ENCODE peak calls at places on chromosomes 12 and 14, in four cellular contexts. M is HepG2, R is GM12878, K is HCT116. I is an unnamed sample.

GRCh38 chr14:80211143-80212024 is at the start of gene DIO2:
- DNase-seq in M (no peak), R (no peak), K (no peak), I (no peak)

GRCh38 chr14:69501362-69501964 is 16.9 kb downstream of the PLEKHD1 start:
- DNase-seq in M (no peak), R (no peak), K (no peak), I (no peak)

GRCh38 chr14:96588410-96589249 is 86.4 kb downstream of the PAPOLA start:
- DNase-seq in M (no peak), R (no peak), K (no peak), I (no peak)

GRCh38 chr14:95953111-95953724 is 76.6 kb downstream of the TUNAR start:
- DNase-seq in M (no peak), R (no peak), K (no peak), I (peak; percentile 2)

GRCh38 chr14:100325231-100325632 is 2.1 kb downstream of the SLC25A47 start:
- DNase-seq in M (no peak), R (no peak), K (no peak), I (no peak)

GRCh38 chr14:91911474-91912032 is 35.9 kb downstream of the FBLN5 start:
- DNase-seq in M (peak; percentile 47), R (peak; percentile 13), K (peak; percentile 40), I (peak; percentile 14)

GRCh38 chr12:44847888-44848770 is 28.0 kb downstream of the NELL2 start:
- DNase-seq in M (no peak), R (peak; percentile 40), K (no peak), I (no peak)

GRCh38 chr12:93699271-93700141 is 22.3 kb downstream of the CRADD start:
- DNase-seq in M (peak; percentile 71), R (no peak), K (no peak), I (no peak)

GRCh38 chr12:99983721-99984258 is 946 bp downstream of the ANKS1B start:
- DNase-seq in M (no peak), R (no peak), K (no peak), I (no peak)

GRCh38 chr14:68527329-68527851 is 265.5 kb downstream of the ZFP36L1 start:
- DNase-seq in M (no peak), R (no peak), K (no peak), I (no peak)

GRCh38 chr12:105235747-105236476 is at the start of gene APPL2:
- DNase-seq in M (peak; percentile 83), R (peak; percentile 24), K (peak; percentile 63), I (peak; percentile 3)

GRCh38 chr14:99191663-99192621 is 80.1 kb downstream of the BCL11B start:
- DNase-seq in M (no peak), R (no peak), K (no peak), I (no peak)

GRCh38 chr14:68753696-68754095 is 39.2 kb downstream of the ZFP36L1 start:
- DNase-seq in M (no peak), R (no peak), K (no peak), I (peak; percentile 5)

GRCh38 chr12:97396989-97397388 is 65.6 kb upstream of the RMST start:
- DNase-seq in M (no peak), R (no peak), K (no peak), I (no peak)

GRCh38 chr14:100891051-100891450 is 12.5 kb downstream of the RTL1 start:
- DNase-seq in M (no peak), R (no peak), K (no peak), I (no peak)

GRCh38 chr14:55807059-55807499 is 227.1 kb downstream of the KTN1 start:
- DNase-seq in M (peak; percentile 28), R (no peak), K (peak; percentile 70), I (no peak)

GRCh38 chr14:49892301-49892635 is 614 bp upstream of the ARF6 start:
- DNase-seq in M (peak; percentile 80), R (peak; percentile 60), K (no peak), I (no peak)

GRCh38 chr14:105776924-105777323 is 250.5 kb downstream of the TMEM121 start:
- DNase-seq in M (no peak), R (no peak), K (no peak), I (no peak)

GRCh38 chr14:33958616-33959226 is 7.8 kb upstream of the EGLN3 start:
- DNase-seq in M (no peak), R (no peak), K (no peak), I (no peak)

GRCh38 chr12:49027846-49028245 is 9.3 kb upstream of the PRKAG1 start:
- DNase-seq in M (no peak), R (no peak), K (no peak), I (no peak)

GRCh38 chr14:54708982-54709381 is 142.1 kb downstream of the SAMD4A start:
- DNase-seq in M (no peak), R (no peak), K (no peak), I (no peak)

GRCh38 chr14:68695326-68695768 is 97.5 kb downstream of the ZFP36L1 start:
- DNase-seq in M (peak; percentile 43), R (peak; percentile 80), K (peak; percentile 91), I (no peak)

GRCh38 chr14:93301821-93302447 is 30.9 kb downstream of the BTBD7 start:
- DNase-seq in M (no peak), R (no peak), K (peak; percentile 34), I (no peak)

DNA sequence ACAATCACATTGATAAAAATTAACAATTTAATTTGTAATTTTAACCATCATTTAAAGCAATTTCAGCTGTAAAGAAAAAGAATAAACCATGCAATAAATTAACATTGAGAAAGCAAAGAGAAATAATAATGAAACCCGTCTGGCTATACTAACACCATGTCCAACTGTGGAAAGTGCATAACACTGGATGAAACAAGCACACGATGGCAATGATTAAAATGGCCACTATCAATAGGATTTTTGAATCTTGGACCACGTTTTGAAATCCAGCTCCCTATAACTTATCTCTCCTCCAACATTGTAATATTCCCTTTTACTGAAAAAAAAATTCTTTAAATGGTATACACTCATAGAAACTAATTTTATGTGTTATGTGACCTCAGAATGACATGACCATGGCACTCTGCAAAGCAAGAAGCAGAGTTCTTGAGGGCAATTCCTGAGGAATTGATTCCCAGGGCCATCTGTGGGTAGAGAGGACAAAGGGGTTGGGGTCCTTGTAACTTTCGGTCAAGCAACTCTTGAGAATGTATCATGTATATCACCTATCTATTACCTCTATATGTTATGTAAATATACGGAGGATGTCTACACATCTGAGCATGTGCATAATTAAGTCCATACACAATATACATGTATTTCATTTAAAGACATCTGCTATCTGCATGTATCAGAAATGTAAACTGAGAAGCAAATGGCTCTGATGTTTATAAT is 4.8 kb downstream of the FOXA1 start:
- DNase-seq in M (no peak), R (no peak), K (no peak), I (no peak)
- TF ChIP-seq EZH2 in M (no peak), R (no peak), K (no peak), I (no peak)

DNA sequence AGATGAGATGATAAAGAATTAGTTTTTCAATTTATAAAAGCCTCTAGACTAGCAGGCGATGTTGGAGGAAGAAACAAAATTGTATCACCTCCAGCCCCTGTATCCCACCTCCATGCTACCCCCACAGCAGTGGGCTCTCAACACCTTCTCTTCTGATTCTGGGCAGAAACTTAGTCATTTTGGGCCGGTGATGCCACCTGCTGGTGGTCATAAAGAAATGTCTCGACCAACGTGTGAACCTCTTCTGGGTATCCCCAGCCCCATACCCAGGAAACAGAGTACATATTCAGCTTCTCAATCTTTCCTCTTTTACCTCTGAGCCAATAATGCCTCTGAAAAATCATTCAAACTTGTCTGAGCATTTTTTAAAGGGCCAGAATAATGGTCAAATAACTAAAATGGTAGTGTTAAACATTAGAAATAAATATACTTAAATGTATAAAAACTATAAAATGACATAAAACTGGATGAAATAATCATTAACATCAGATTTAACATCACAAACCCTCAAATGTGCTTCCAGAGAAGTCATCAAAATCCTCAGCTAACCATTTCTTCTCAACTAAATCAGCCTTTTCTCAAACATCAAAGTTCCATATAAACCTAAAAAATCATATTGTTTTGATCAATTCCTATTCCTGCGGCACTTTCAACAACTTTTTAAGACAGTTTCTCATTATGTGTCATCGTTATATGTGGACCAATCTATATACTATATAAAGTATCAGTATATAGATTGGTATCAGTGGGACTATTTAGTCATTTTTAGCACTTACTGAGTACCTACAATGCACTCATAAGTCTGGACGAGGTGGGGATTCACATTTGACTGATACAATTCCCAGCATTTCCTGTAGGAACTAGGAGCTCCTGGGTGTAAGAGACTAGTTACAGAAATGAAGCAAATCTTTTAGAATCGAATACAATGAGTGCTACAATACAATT is 69.4 kb downstream of the ATXN2 start:
- DNase-seq in M (peak; percentile 58), R (peak; percentile 24), K (peak; percentile 34), I (no peak)
- TF ChIP-seq POLR2AphosphoS5 in M (no peak), R (no peak), K (no peak), I (no peak)

GRCh38 chr12:56772625-56773024 is 9.5 kb downstream of the HSD17B6 start:
- DNase-seq in M (no peak), R (no peak), K (no peak), I (no peak)
- H3K36me3 ChIP-seq in M (no peaks in the 10 kb centered on the region), R (no peaks in the 10 kb centered on the region), K (no peaks in the 10 kb centered on the region), I (no peaks in the 10 kb centered on the region)

GRCh38 chr14:44392984-44393383 is 114.1 kb downstream of the FSCB start:
- DNase-seq in M (no peak), R (no peak), K (no peak), I (no peak)

DNA sequence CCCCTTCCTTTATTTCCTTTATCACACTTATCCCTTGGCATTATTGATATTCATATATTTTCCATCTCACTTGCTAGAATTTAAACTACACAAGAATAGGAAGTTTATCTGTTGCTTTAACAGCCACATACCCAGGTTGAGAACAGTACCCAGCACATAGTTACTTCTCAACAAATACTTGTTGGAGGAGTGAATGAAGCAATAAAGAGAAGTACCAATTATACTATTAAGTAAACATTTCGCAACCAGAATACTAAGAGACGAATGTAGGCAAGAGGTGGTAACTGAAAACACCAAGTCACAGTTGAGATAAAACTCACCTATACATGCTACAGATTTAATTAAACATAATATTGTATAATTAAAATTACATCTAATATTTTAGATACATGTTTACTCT is 110.9 kb downstream of the FSCB start:
- DNase-seq in M (no peak), R (no peak), K (no peak), I (no peak)
- TF ChIP-seq EZH2 in M (no peak), R (no peak), K (no peak), I (no peak)

GRCh38 chr12:117101953-117102833 is 3.0 kb upstream of the TESC start:
- DNase-seq in M (no peak), R (no peak), K (no peak), I (no peak)
- TF ChIP-seq POLR2AphosphoS5 in M (no peak), R (no peak), K (no peak), I (no peak)